ENCODE peak calls at places on chromosomes 3 and 15, in four cellular contexts. F is K562, Z is GM12878, H is HepG2. X is an unnamed sample.

GRCh38 chr15:68300115-68300940 is 22.8 kb downstream of the FEM1B start:
- DNase-seq in H (peak), F (no peak), Z (no peak), X (no peak)

GRCh38 chr3:124935264-124935663 is 713 bp upstream of the MUC13 start:
- DNase-seq in Z (no peak), H (no peak), F (no peak), X (no peak)

GRCh38 chr3:66053009-66053782 is 14.5 kb upstream of the MAGI1 start:
- DNase-seq in Z (no peak), F (no peak), H (no peak), X (no peak)

GRCh38 chr15:49900036-49900435 is 219.0 kb downstream of the ATP8B4 start:
- DNase-seq in Z (no peak), F (no peak), H (no peak), X (no peak)

GRCh38 chr3:43259626-43260025 is 26.7 kb upstream of the SNRK start:
- DNase-seq in H (no peak), F (no peak), Z (no peak), X (no peak)

GRCh38 chr15:62732078-62732477 is 310.5 kb upstream of the TPM1 start:
- DNase-seq in F (no peak), H (no peak), Z (no peak), X (no peak)

GRCh38 chr3:124829819-124830554 is 57.2 kb downstream of the ITGB5 start:
- DNase-seq in H (peak), Z (no peak), F (no peak), X (no peak)

GRCh38 chr3:88151358-88151757 is 1.6 kb downstream of the C3orf38 start:
- DNase-seq in Z (no peak), H (no peak), F (no peak), X (no peak)

GRCh38 chr15:67064607-67065530 is 533 bp upstream of the SMAD3 start:
- DNase-seq in Z (no peak), H (peak), F (peak), X (peak)

GRCh38 chr15:43920815-43921214 is 94.0 kb downstream of the WDR76 start:
- DNase-seq in Z (no peak), F (no peak), H (no peak), X (peak)

GRCh38 chr3:142549986-142550385 is 28.5 kb downstream of the ATR start:
- DNase-seq in F (no peak), Z (no peak), H (no peak), X (no peak)

GRCh38 chr3:27935492-27935891 is 213.4 kb upstream of the EOMES start:
- DNase-seq in Z (no peak), F (no peak), H (no peak), X (no peak)

GRCh38 chr3:10164546-10165393 is at the start of gene IRAK2:
- DNase-seq in F (peak), H (peak), Z (no peak), X (peak)

GRCh38 chr3:43870110-43870509 is 179.4 kb downstream of the ABHD5 start:
- DNase-seq in H (no peak), Z (no peak), F (no peak), X (no peak)

GRCh38 chr3:141686477-141687280 is 51.4 kb upstream of the RNF7 start:
- DNase-seq in H (peak), Z (no peak), F (no peak), X (no peak)

GRCh38 chr3:113070226-113071220 is 79.7 kb downstream of the GTPBP8 start:
- DNase-seq in Z (no peak), H (peak), F (no peak), X (no peak)

GRCh38 chr15:91664224-91664836 is 189.2 kb upstream of the SLCO3A1 start:
- DNase-seq in F (no peak), Z (no peak), H (no peak), X (no peak)

GRCh38 chr15:88179562-88179961 is 77.0 kb downstream of the NTRK3 start:
- DNase-seq in H (no peak), F (no peak), Z (peak), X (no peak)

GRCh38 chr15:43977072-43977884 is 150.5 kb downstream of the WDR76 start:
- DNase-seq in Z (peak), F (no peak), H (peak), X (no peak)

GRCh38 chr15:84960391-84961113 is 21.1 kb upstream of the PDE8A start:
- DNase-seq in H (no peak), F (no peak), Z (no peak), X (no peak)

GRCh38 chr3:24129549-24129948 is 184.5 kb downstream of the NR1D2 start:
- DNase-seq in Z (no peak), H (no peak), F (no peak), X (no peak)

GRCh38 chr3:174358252-174358651 is 500.9 kb upstream of the NAALADL2 start:
- DNase-seq in H (no peak), Z (no peak), F (no peak), X (no peak)

GRCh38 chr3:122890077-122890484 is 95.2 kb downstream of the SLC49A4 start:
- DNase-seq in F (no peak), H (no peak), Z (peak), X (no peak)

GRCh38 chr3:103585809-103586208 is 1151.0 kb downstream of the ZPLD1 start:
- DNase-seq in Z (no peak), F (no peak), H (no peak), X (no peak)

GRCh38 chr15:70197318-70197944 is 99.7 kb upstream of the TLE3 start:
- DNase-seq in H (no peak), F (no peak), Z (no peak), X (no peak)

GRCh38 chr3:148642616-148643015 is 55.1 kb upstream of the AGTR1 start:
- DNase-seq in Z (no peak), F (no peak), H (no peak), X (no peak)

GRCh38 chr3:65979731-65980130 is 59.0 kb downstream of the MAGI1 start:
- DNase-seq in F (no peak), Z (no peak), H (no peak), X (no peak)

GRCh38 chr3:62597481-62597880 is 224.1 kb upstream of the FEZF2 start:
- DNase-seq in Z (no peak), F (no peak), H (no peak), X (no peak)

DNA sequence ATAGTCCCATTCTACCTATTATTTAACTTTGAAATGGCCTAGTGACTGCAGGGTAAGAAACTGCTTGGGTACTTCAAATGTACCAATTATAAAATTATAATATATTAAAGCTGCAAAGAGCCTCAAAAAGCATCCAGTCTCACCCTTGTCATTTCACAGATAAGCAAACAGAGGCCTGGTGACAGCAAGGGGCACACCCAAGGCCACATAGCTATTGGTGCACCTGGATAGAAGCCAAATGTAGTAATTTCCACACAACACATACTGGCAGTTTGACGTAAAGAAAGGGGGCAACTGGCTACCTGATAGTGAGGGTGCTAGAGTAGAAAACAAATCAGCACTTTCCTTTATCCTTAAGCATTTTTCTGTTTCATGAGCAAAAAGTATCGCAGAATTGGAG is 51.1 kb downstream of the IFT57 start:
- DNase-seq in Z (no peak), F (no peak), H (peak), X (no peak)
- TF ChIP-seq FOXK2 in Z (no peak), F (no peak), H (no peak), X (no peak)

DNA sequence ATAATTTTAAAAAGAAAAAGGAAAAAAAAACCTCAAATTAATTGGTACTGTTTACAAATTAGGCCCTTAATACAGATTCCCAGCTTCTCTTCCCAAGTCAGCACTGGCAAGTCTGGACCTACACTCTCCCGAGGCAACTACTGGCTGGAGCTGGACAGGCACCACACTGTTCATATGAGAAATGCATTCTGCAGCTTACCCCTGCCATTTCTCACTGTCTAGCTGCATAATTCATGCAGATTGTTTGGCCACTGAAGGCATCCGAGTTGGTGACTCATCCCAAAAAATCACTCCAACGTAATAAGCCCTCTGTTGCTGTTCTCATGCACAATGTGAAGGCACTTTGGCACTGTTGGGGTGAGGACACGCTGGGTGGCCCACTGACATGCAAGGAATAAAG is 45.3 kb downstream of the ROPN1B start:
- DNase-seq in F (no peak), H (no peak), Z (no peak), X (no peak)
- TF ChIP-seq TARDBP in F (no peak), H (no peak), Z (no peak), X (no peak)

GRCh38 chr3:186421946-186422345 is 59.9 kb upstream of the DGKG start:
- DNase-seq in Z (no peak), F (no peak), H (no peak), X (no peak)

GRCh38 chr3:186427627-186428026 is 65.6 kb upstream of the DGKG start:
- DNase-seq in Z (no peak), F (no peak), H (no peak), X (no peak)

DNA sequence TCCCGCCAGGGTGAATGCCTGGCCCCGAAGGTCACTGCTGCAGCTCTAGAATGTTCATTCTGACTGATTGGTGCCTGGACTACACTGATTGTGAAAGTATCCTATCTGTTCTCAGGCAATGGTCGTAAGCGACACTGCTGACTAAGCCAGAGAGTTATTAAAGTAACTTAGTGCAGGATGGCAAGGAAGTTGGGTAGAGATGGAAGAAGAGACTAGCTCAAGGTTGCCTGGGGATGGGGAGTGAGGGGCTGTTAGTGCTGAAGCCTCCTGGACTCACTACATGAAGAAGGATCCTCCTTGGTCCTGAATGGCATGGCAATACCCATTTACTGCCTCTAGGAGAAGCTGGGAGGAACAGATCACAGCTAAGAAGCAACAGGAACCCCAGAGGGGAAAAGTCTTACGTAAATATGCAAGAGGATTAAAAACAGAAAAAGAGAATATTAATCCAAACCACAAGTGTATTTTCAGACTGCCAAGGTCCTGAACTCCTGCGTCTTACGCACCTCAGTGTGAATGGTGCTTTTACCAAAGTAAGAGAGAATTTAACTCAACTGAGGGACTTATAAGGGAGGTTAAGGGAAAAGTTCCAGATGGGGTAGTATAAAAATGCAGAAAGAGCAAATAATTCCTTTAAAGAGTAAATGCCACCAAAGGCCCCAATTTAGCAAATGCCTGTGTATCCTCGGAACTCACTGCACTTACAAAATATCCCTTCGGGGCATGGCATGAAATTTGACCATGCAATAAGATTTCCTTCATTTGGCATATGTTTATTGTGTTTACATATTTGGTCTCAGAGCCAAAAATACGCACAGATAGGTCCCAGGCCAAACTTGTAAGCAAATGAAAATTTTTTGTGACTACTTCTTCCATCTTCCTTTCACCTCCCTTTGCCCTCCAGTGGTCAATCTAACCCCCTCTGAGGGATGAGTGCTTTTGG is 64.0 kb upstream of the DGKG start:
- DNase-seq in F (peak), H (no peak), Z (no peak), X (peak)
- TF ChIP-seq FOXK2 in F (no peak), H (no peak), Z (no peak), X (no peak)

DNA sequence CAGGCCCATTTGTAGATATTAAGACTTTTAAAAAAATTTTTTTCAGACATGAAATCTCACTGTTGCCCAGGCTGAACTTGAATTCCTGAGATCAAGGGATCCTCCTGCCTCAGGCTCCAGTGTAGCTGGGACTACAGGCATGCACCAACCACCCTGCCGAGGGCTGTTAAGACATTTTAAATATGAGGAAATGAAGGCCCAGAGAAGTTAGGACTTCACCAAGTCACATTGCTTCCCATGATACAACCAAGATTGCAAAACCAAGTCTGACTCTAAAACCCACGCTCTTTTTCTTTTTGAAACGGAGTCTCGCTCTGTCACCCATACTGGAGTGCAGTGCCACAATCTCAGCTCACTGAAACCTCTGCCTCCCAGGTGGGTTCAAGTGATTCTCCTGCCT is 28.0 kb downstream of the PTPN9 start:
- DNase-seq in Z (no peak), F (no peak), H (no peak), X (no peak)
- TF ChIP-seq TARDBP in Z (no peak), F (no peak), H (no peak), X (no peak)

X was measured in HEK293T.